ENCODE peak calls at places on chromosome 19, in six cellular contexts. T, Y, S, E, A and J are unnamed samples.

GRCh38 chr19:36120092-36120983 is 5.1 kb downstream of the TBCB start:
- DNase-seq in A (no peak), E (no peak), T (no peak), Y (no peak), S (no peak), J (no peak)

GRCh38 chr19:39400997-39401548 is 5.6 kb upstream of the ZFP36 start:
- DNase-seq in T (no peak), E (no peak), S (no peak), A (no peak), Y (no peak), J (peak; percentile 33)

GRCh38 chr19:10439588-10439987 is 19.2 kb downstream of the PDE4A start:
- DNase-seq in E (no peak), A (no peak), Y (no peak), T (no peak), S (no peak), J (no peak)

GRCh38 chr19:42250666-42251531 is 4.0 kb downstream of the ERF start:
- DNase-seq in S (no peak), T (peak; percentile 30), A (no peak), Y (no peak), E (no peak), J (no peak)

GRCh38 chr19:11448410-11448809 is 13.0 kb downstream of the PRKCSH start:
- DNase-seq in T (no peak), Y (no peak), A (no peak), E (no peak), S (no peak), J (no peak)

GRCh38 chr19:13098291-13099072 is 4.2 kb downstream of the LYL1 start:
- DNase-seq in T (no peak), Y (no peak), A (peak; percentile 43), E (no peak), S (no peak), J (no peak)

GRCh38 chr19:3250675-3251074 is 26.2 kb downstream of the CELF5 start:
- DNase-seq in T (peak; percentile 7), E (peak; percentile 7), A (peak; percentile 52), Y (peak; percentile 41), S (no peak), J (no peak)

GRCh38 chr19:31416548-31416947 is 67.3 kb upstream of the TSHZ3 start:
- DNase-seq in T (no peak), S (no peak), Y (no peak), E (no peak), A (no peak), J (no peak)

GRCh38 chr19:6589711-6590457 is 1.1 kb downstream of the CD70 start:
- DNase-seq in E (no peak), A (no peak), S (no peak), Y (no peak), T (no peak), J (no peak)